ENCODE peak calls at places on chromosomes 11 and 22, in six cellular contexts. E, H, L, Y, V and S are unnamed samples.

GRCh38 chr11:61353109-61354067 is 8.3 kb downstream of the CYB561A3 start:
- DNase-seq in L (no peak), V (peak; percentile 6), H (no peak), Y (no peak), E (no peak), S (no peak)

GRCh38 chr11:13781153-13781552 is 112.7 kb downstream of the FAR1 start:
- DNase-seq in H (no peak), Y (no peak), V (no peak), E (no peak), L (no peak), S (peak; percentile 45)

GRCh38 chr22:40853961-40854360 is 2.5 kb downstream of the ST13 start:
- DNase-seq in L (no peak), H (no peak), V (no peak), Y (no peak), E (no peak), S (no peak)

GRCh38 chr11:102120006-102120405 is 9.8 kb downstream of the YAP1 start:
- DNase-seq in L (no peak), E (no peak), H (peak; percentile 13), V (no peak), Y (no peak), S (peak; percentile 78)

GRCh38 chr22:43239956-43240355 is 53.0 kb upstream of the TTLL12 start:
- DNase-seq in E (no peak), Y (no peak), L (no peak), H (no peak), V (no peak), S (no peak)

GRCh38 chr22:46942816-46943783 is 180.7 kb downstream of the TBC1D22A start:
- DNase-seq in Y (no peak), H (no peak), L (no peak), E (no peak), V (peak; percentile 54), S (no peak)

GRCh38 chr22:20111689-20112622 is 3.9 kb upstream of the RANBP1 start:
- DNase-seq in E (no peak), L (no peak), Y (peak; percentile 74), V (peak; percentile 28), H (no peak), S (no peak)

GRCh38 chr22:19991645-19992451 is 24.8 kb downstream of the ARVCF start:
- DNase-seq in Y (no peak), L (no peak), V (peak; percentile 51), E (no peak), H (no peak), S (no peak)

GRCh38 chr11:19628018-19628417 is 84.6 kb upstream of the NAV2 start:
- DNase-seq in V (peak; percentile 61), H (no peak), Y (peak; percentile 39), E (no peak), L (peak; percentile 55), S (peak; percentile 92)

GRCh38 chr11:127193916-127194315 is 193.3 kb upstream of the KIRREL3 start:
- DNase-seq in V (no peak), E (no peak), Y (no peak), H (no peak), L (no peak), S (no peak)

GRCh38 chr22:42805998-42806481 is 51.0 kb downstream of the ARFGAP3 start:
- DNase-seq in H (no peak), Y (no peak), L (no peak), V (no peak), E (no peak), S (no peak)

GRCh38 chr22:29152381-29153138 is 53.1 kb upstream of the EMID1 start:
- DNase-seq in V (peak; percentile 50), H (no peak), Y (no peak), E (no peak), L (no peak), S (no peak)

GRCh38 chr11:122308286-122308685 is 192.3 kb upstream of the BLID start:
- DNase-seq in H (no peak), E (no peak), Y (no peak), L (no peak), V (no peak), S (no peak)

GRCh38 chr11:130448416-130449068 is at the start of gene ADAMTS15:
- DNase-seq in H (peak; percentile 75), L (peak; percentile 81), E (no peak), Y (peak; percentile 76), V (peak; percentile 93), S (peak; percentile 97)

GRCh38 chr22:38490915-38491314 is 15.2 kb downstream of the DDX17 start:
- DNase-seq in E (no peak), Y (peak; percentile 81), L (no peak), V (peak; percentile 82), H (no peak), S (no peak)

GRCh38 chr11:130571519-130571918 is 123.1 kb downstream of the ADAMTS15 start:
- DNase-seq in L (no peak), E (no peak), V (no peak), H (no peak), Y (no peak), S (no peak)

GRCh38 chr11:120494595-120494994 is 17.0 kb upstream of the GRIK4 start:
- DNase-seq in H (no peak), Y (no peak), V (no peak), L (no peak), E (no peak), S (no peak)

GRCh38 chr22:33757041-33757440 is 163.2 kb downstream of the LARGE1 start:
- DNase-seq in Y (no peak), V (no peak), E (no peak), L (no peak), H (no peak), S (no peak)

GRCh38 chr11:61516675-61517516 is 8.3 kb downstream of the LRRC10B start:
- DNase-seq in Y (peak; percentile 48), L (peak; percentile 72), E (peak; percentile 46), H (peak; percentile 86), V (no peak), S (peak; percentile 43)

GRCh38 chr22:39601180-39601535 is 30.6 kb downstream of the CACNA1I start:
- DNase-seq in E (no peak), Y (no peak), V (no peak), H (no peak), L (no peak), S (no peak)

GRCh38 chr11:99244613-99245012 is 223.9 kb downstream of the CNTN5 start:
- DNase-seq in L (no peak), H (no peak), E (no peak), Y (no peak), V (no peak), S (peak; percentile 13)

GRCh38 chr22:33002035-33002434 is 56.1 kb downstream of the SYN3 start:
- DNase-seq in E (no peak), Y (no peak), V (no peak), H (no peak), L (peak; percentile 58), S (no peak)

GRCh38 chr11:125379565-125380343 is 116.3 kb downstream of the FEZ1 start:
- DNase-seq in H (no peak), V (peak; percentile 4), L (no peak), Y (no peak), E (no peak), S (no peak)

GRCh38 chr11:125378083-125378482 is 118.0 kb downstream of the FEZ1 start:
- DNase-seq in V (peak; percentile 8), E (no peak), Y (no peak), L (no peak), H (no peak), S (no peak)

GRCh38 chr11:125380756-125381445 is 115.2 kb downstream of the FEZ1 start:
- DNase-seq in H (no peak), V (peak; percentile 6), Y (no peak), L (no peak), E (no peak), S (no peak)

GRCh38 chr11:125376856-125377255 is 119.2 kb downstream of the FEZ1 start:
- DNase-seq in E (no peak), V (peak; percentile 10), Y (no peak), H (no peak), L (no peak), S (peak; percentile 48)

DNA sequence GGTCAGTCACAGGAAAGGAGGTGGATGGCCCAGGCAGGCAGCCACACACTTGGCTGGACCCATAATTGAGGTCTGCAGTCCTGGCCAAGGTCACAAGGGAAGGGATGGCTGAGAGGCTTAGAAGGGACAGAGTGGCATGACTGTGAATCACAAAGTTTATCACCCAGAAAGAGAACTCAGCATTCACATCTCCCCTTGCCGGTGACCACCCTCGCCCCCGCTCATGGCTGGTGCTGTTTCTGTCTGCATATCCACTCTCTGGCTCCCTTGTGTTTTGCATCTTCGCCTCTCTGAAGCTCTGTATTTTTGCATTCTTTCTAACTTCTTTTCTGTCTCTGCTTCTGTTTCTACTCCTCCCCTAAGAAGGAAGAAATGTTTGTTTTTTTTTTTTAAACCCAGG is 117.5 kb downstream of the FEZ1 start:
- DNase-seq in H (no peak), Y (no peak), V (no peak), L (no peak), E (no peak), S (no peak)
- H3K27ac ChIP-seq in H (no peak overlapping the region), Y (no peak overlapping the region), V (no peak overlapping the region), L (no peak overlapping the region), E (no peak overlapping the region), S (no peak overlapping the region)

DNA sequence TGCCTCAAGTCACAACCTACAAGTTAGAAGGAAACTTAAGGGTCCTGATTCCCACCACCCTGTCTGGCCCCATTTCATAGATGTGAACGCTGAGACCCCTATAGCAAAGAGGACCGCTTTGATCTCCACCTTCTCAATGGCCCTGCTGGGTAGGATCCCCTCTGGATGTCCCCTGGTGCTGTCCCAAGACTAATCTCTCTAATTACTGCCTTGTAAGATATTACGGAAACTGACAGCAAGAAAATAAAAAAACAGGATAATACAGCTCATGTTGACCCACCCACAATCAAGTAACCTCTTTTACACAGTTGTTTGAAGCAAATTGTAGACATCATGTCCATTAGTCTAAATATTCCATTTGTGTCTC is 20.9 kb downstream of the IGLL5 start:
- DNase-seq in Y (no peak), V (no peak), L (no peak), E (no peak), H (no peak), S (no peak)
- H3K27ac ChIP-seq in Y (no peak overlapping the region), V (no peak overlapping the region), L (no peak overlapping the region), E (no peak overlapping the region), H (no peak overlapping the region), S (no peak overlapping the region)

GRCh38 chr11:68808787-68809186 is 32.9 kb downstream of the CPT1A start:
- DNase-seq in Y (no peak), L (no peak), H (no peak), E (no peak), V (no peak), S (no peak)

GRCh38 chr11:68809506-68809905 is 32.2 kb downstream of the CPT1A start:
- DNase-seq in E (no peak), Y (no peak), L (no peak), H (no peak), V (no peak), S (no peak)

GRCh38 chr11:68812526-68812925 is 29.2 kb downstream of the CPT1A start:
- DNase-seq in H (no peak), E (no peak), V (peak; percentile 47), L (no peak), Y (no peak), S (no peak)

GRCh38 chr11:68806931-68807844 is 34.5 kb downstream of the CPT1A start:
- DNase-seq in L (peak; percentile 64), V (no peak), Y (no peak), E (no peak), H (no peak), S (peak; percentile 71)

GRCh38 chr11:68810164-68810563 is 31.6 kb downstream of the CPT1A start:
- DNase-seq in L (no peak), H (no peak), E (no peak), V (peak; percentile 92), Y (peak; percentile 91), S (no peak)
- H3K27ac ChIP-seq in L (peak overlapping the region; percentile 1), H (no peak overlapping the region), E (no peak overlapping the region), V (peak overlapping the region; percentile 64), Y (no peak overlapping the region), S (no peak overlapping the region)

GRCh38 chr11:63978551-63979235 is 4.3 kb downstream of the COX8A start:
- DNase-seq in E (no peak), Y (no peak), H (no peak), L (no peak), V (no peak), S (no peak)
- H3K27ac ChIP-seq in E (no peak overlapping the region), Y (no peak overlapping the region), H (no peak overlapping the region), L (peak overlapping the region; percentile 94), V (peak overlapping the region; percentile 38), S (no peak overlapping the region)